ENCODE peak calls at places on chromosomes 7 and 10, in seven cellular contexts. One of them, this sample, is unnamed.

GRCh38 chr10:103640436-103641181 is 147.1 kb downstream of the NEURL1 start:
- DNase-seq in heart left ventricle: peak; percentile 58
- DNase-seq in AG04450: no peak
- DNase-seq in A549: no peak
- DNase-seq in GM06990: no peak
- DNase-seq in endodermal cell: no peak
- DNase-seq in adrenal gland: no peak
- DNase-seq in this sample: no peak

GRCh38 chr7:128099204-128099671 is 68.0 kb upstream of the LRRC4 start:
- DNase-seq in heart left ventricle: no peak
- DNase-seq in AG04450: no peak
- DNase-seq in A549: no peak
- DNase-seq in GM06990: no peak
- DNase-seq in endodermal cell: no peak
- DNase-seq in adrenal gland: no peak
- DNase-seq in this sample: no peak

GRCh38 chr7:69256634-69257081 is 341.6 kb upstream of the AUTS2 start:
- DNase-seq in heart left ventricle: peak; percentile 79
- DNase-seq in AG04450: no peak
- DNase-seq in A549: no peak
- DNase-seq in GM06990: no peak
- DNase-seq in endodermal cell: no peak
- DNase-seq in adrenal gland: peak; percentile 62
- DNase-seq in this sample: no peak

GRCh38 chr10:70853031-70853430 is 35.3 kb downstream of the PCBD1 start:
- DNase-seq in heart left ventricle: no peak
- DNase-seq in AG04450: no peak
- DNase-seq in A549: no peak
- DNase-seq in GM06990: no peak
- DNase-seq in endodermal cell: no peak
- DNase-seq in adrenal gland: no peak
- DNase-seq in this sample: no peak

GRCh38 chr7:69687739-69688431 is 89.6 kb downstream of the AUTS2 start:
- DNase-seq in heart left ventricle: no peak
- DNase-seq in AG04450: no peak
- DNase-seq in A549: no peak
- DNase-seq in GM06990: no peak
- DNase-seq in endodermal cell: no peak
- DNase-seq in adrenal gland: no peak
- DNase-seq in this sample: no peak

GRCh38 chr10:132113766-132114365 is 48.1 kb downstream of the JAKMIP3 start:
- DNase-seq in heart left ventricle: no peak
- DNase-seq in AG04450: no peak
- DNase-seq in A549: no peak
- DNase-seq in GM06990: no peak
- DNase-seq in endodermal cell: no peak
- DNase-seq in adrenal gland: peak; percentile 5
- DNase-seq in this sample: no peak

GRCh38 chr7:143221737-143222136 is at the start of gene TAS2R40:
- DNase-seq in heart left ventricle: no peak
- DNase-seq in AG04450: no peak
- DNase-seq in A549: no peak
- DNase-seq in GM06990: no peak
- DNase-seq in endodermal cell: no peak
- DNase-seq in adrenal gland: no peak
- DNase-seq in this sample: no peak

GRCh38 chr7:151403764-151404163 is 6.1 kb downstream of the WDR86 start:
- DNase-seq in heart left ventricle: no peak
- DNase-seq in AG04450: no peak
- DNase-seq in A549: no peak
- DNase-seq in GM06990: no peak
- DNase-seq in endodermal cell: peak; percentile 22
- DNase-seq in adrenal gland: no peak
- DNase-seq in this sample: no peak

GRCh38 chr10:115049957-115050356 is 43.2 kb upstream of the ATRNL1 start:
- DNase-seq in heart left ventricle: no peak
- DNase-seq in AG04450: no peak
- DNase-seq in A549: no peak
- DNase-seq in GM06990: no peak
- DNase-seq in endodermal cell: no peak
- DNase-seq in adrenal gland: no peak
- DNase-seq in this sample: peak; percentile 40

GRCh38 chr10:30749368-30749767 is 119.8 kb upstream of the LYZL2 start:
- DNase-seq in heart left ventricle: no peak
- DNase-seq in AG04450: no peak
- DNase-seq in A549: no peak
- DNase-seq in GM06990: no peak
- DNase-seq in endodermal cell: no peak
- DNase-seq in adrenal gland: no peak
- DNase-seq in this sample: no peak

GRCh38 chr7:55536619-55537457 is 35.5 kb downstream of the VOPP1 start:
- DNase-seq in heart left ventricle: no peak
- DNase-seq in AG04450: no peak
- DNase-seq in A549: no peak
- DNase-seq in GM06990: peak; percentile 64
- DNase-seq in endodermal cell: no peak
- DNase-seq in adrenal gland: no peak
- DNase-seq in this sample: no peak

GRCh38 chr10:86254526-86255174 is 111.9 kb downstream of the GRID1 start:
- DNase-seq in heart left ventricle: no peak
- DNase-seq in AG04450: no peak
- DNase-seq in A549: peak; percentile 59
- DNase-seq in GM06990: no peak
- DNase-seq in endodermal cell: peak; percentile 52
- DNase-seq in adrenal gland: no peak
- DNase-seq in this sample: no peak

GRCh38 chr10:78162867-78163266 is 129.2 kb downstream of the RPS24 start:
- DNase-seq in heart left ventricle: no peak
- DNase-seq in AG04450: no peak
- DNase-seq in A549: no peak
- DNase-seq in GM06990: no peak
- DNase-seq in endodermal cell: no peak
- DNase-seq in adrenal gland: no peak
- DNase-seq in this sample: no peak

GRCh38 chr7:45080265-45080957 is 8.4 kb downstream of the NACAD start:
- DNase-seq in heart left ventricle: no peak
- DNase-seq in AG04450: no peak
- DNase-seq in A549: no peak
- DNase-seq in GM06990: no peak
- DNase-seq in endodermal cell: peak; percentile 27
- DNase-seq in adrenal gland: no peak
- DNase-seq in this sample: no peak

GRCh38 chr10:120979435-120980315 is 128.5 kb downstream of the WDR11 start:
- DNase-seq in heart left ventricle: no peak
- DNase-seq in AG04450: no peak
- DNase-seq in A549: peak; percentile 44
- DNase-seq in GM06990: peak; percentile 21
- DNase-seq in endodermal cell: peak; percentile 85
- DNase-seq in adrenal gland: peak; percentile 78
- DNase-seq in this sample: no peak

GRCh38 chr10:87674963-87675362 is 15.3 kb downstream of the PAPSS2 start:
- DNase-seq in heart left ventricle: no peak
- DNase-seq in AG04450: no peak
- DNase-seq in A549: no peak
- DNase-seq in GM06990: no peak
- DNase-seq in endodermal cell: no peak
- DNase-seq in adrenal gland: no peak
- DNase-seq in this sample: no peak

GRCh38 chr10:77919713-77920108 is 6.8 kb downstream of the DLG5 start:
- DNase-seq in heart left ventricle: no peak
- DNase-seq in AG04450: peak; percentile 38
- DNase-seq in A549: peak; percentile 74
- DNase-seq in GM06990: no peak
- DNase-seq in endodermal cell: no peak
- DNase-seq in adrenal gland: no peak
- DNase-seq in this sample: no peak

GRCh38 chr10:3783313-3783689 is 1.7 kb downstream of the KLF6 start:
- DNase-seq in heart left ventricle: peak; percentile 65
- DNase-seq in AG04450: peak; percentile 78
- DNase-seq in A549: no peak
- DNase-seq in GM06990: peak; percentile 72
- DNase-seq in endodermal cell: peak; percentile 66
- DNase-seq in adrenal gland: peak; percentile 72
- DNase-seq in this sample: no peak

GRCh38 chr10:99758241-99758891 is 24.1 kb upstream of the ABCC2 start:
- DNase-seq in heart left ventricle: no peak
- DNase-seq in AG04450: no peak
- DNase-seq in A549: no peak
- DNase-seq in GM06990: no peak
- DNase-seq in endodermal cell: no peak
- DNase-seq in adrenal gland: no peak
- DNase-seq in this sample: no peak

GRCh38 chr10:71746344-71747037 is 26.8 kb downstream of the VSIR start:
- DNase-seq in heart left ventricle: peak; percentile 82
- DNase-seq in AG04450: no peak
- DNase-seq in A549: no peak
- DNase-seq in GM06990: no peak
- DNase-seq in endodermal cell: peak; percentile 87
- DNase-seq in adrenal gland: peak; percentile 59
- DNase-seq in this sample: no peak

GRCh38 chr10:8331896-8332729 is 277.6 kb downstream of the GATA3 start:
- DNase-seq in heart left ventricle: peak; percentile 41
- DNase-seq in AG04450: no peak
- DNase-seq in A549: peak; percentile 34
- DNase-seq in GM06990: peak; percentile 84
- DNase-seq in endodermal cell: peak; percentile 69
- DNase-seq in adrenal gland: peak; percentile 22
- DNase-seq in this sample: no peak

GRCh38 chr10:31939797-31940708 is 11.4 kb upstream of the ARHGAP12 start:
- DNase-seq in heart left ventricle: no peak
- DNase-seq in AG04450: no peak
- DNase-seq in A549: no peak
- DNase-seq in GM06990: no peak
- DNase-seq in endodermal cell: no peak
- DNase-seq in adrenal gland: no peak
- DNase-seq in this sample: no peak

GRCh38 chr10:12259988-12260387 is 64.0 kb downstream of the CDC123 start:
- DNase-seq in heart left ventricle: no peak
- DNase-seq in AG04450: no peak
- DNase-seq in A549: no peak
- DNase-seq in GM06990: no peak
- DNase-seq in endodermal cell: no peak
- DNase-seq in adrenal gland: no peak
- DNase-seq in this sample: no peak

GRCh38 chr10:73648975-73649829 is 6.6 kb downstream of the SYNPO2L start:
- DNase-seq in heart left ventricle: no peak
- DNase-seq in AG04450: no peak
- DNase-seq in A549: no peak
- DNase-seq in GM06990: no peak
- DNase-seq in endodermal cell: peak; percentile 80
- DNase-seq in adrenal gland: no peak
- DNase-seq in this sample: no peak

DNA sequence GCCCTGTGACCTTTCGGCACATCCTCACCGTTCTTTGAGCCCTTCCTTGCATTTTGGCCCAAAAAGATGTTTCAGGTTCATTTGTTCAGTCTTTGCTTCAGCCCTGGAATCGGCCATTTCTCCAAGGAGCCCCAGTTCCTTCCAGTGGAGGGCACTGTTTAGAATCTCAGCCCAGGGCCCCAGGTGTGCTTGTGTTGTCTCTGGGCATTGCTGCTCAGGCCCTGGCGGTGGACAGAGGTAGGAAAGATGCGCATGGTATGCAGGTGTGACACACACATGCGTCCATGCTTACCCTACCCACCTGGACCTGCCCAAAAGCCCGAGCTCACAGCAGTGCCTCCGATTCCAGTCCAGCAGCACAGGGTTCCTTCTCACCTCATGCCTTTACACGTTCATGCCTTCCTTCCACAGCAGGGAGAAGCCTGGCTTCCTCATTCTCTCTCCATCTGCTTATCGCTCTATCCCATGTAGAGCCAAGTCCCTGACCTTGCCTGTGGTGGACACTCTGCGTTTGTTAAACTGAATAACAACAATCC is 70.6 kb downstream of the LHPP start:
- DNase-seq in heart left ventricle: peak; percentile 11
- DNase-seq in AG04450: no peak
- DNase-seq in A549: peak; percentile 56
- DNase-seq in GM06990: no peak
- DNase-seq in endodermal cell: peak; percentile 93
- DNase-seq in adrenal gland: peak; percentile 56
- DNase-seq in this sample: no peak
- TF ChIP-seq CTCF in heart left ventricle: no peak
- TF ChIP-seq CTCF in AG04450: peak; percentile 40
- TF ChIP-seq CTCF in A549: peak; percentile 27
- TF ChIP-seq CTCF in GM06990: peak; percentile 25
- TF ChIP-seq CTCF in endodermal cell: peak; percentile 87
- TF ChIP-seq CTCF in adrenal gland: no peak
- TF ChIP-seq CTCF in this sample: peak; percentile 39

DNA sequence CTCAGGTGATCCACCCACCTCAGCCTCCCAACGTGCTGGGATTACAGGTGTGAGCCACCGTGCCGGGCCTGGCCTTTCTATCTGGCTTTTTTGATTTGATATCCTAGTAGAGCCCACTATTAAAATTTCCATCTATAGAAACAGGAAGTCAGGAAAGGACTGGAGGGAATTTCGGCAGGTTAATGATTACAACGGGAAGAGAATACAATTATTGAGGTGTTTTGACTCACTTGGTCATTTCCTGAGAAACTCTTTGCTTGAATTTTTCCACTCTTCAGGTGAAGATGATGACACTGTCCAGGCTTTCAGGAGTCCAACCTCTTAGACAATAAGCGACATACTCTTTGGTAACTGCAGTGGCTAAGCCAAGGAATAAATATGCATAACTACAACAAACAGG is 1.1 kb upstream of the MKLN1 start:
- DNase-seq in heart left ventricle: no peak
- DNase-seq in AG04450: no peak
- DNase-seq in A549: peak; percentile 24
- DNase-seq in GM06990: no peak
- DNase-seq in endodermal cell: no peak
- DNase-seq in adrenal gland: no peak
- DNase-seq in this sample: peak; percentile 53
- H3K4me3 ChIP-seq in heart left ventricle: peak overlapping the region; percentile 92
- H3K4me3 ChIP-seq in AG04450: no peak overlapping the region
- H3K4me3 ChIP-seq in A549: peak overlapping the region; percentile 91
- H3K4me3 ChIP-seq in GM06990: no peak overlapping the region
- H3K4me3 ChIP-seq in endodermal cell: peak overlapping the region; percentile 95
- H3K4me3 ChIP-seq in adrenal gland: no peak overlapping the region
- H3K4me3 ChIP-seq in this sample: peak overlapping the region; percentile 94

DNA sequence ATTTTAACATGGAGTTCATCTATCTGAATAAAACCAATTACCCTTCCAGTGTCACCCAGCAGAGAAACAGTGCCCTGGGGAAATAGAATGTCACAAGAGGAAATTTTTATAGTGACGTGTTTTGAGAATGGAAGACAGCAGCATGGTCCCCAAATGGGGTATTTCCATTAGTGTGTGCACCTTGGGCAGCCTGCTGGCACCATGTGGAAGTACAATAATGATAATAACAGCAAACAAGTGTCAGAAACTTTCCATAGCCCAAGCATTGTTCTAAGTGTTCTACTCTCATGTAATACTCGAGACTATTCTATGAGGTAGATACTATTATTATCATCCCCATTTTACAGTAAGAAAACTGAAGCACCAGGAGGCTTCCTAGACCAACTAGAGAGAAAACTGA is 2.2 kb upstream of the PDE1C start:
- DNase-seq in heart left ventricle: no peak
- DNase-seq in AG04450: no peak
- DNase-seq in A549: no peak
- DNase-seq in GM06990: no peak
- DNase-seq in endodermal cell: no peak
- DNase-seq in adrenal gland: no peak
- DNase-seq in this sample: no peak
- TF ChIP-seq CTCF in heart left ventricle: peak; percentile 4
- TF ChIP-seq CTCF in AG04450: no peak
- TF ChIP-seq CTCF in A549: peak; percentile 22
- TF ChIP-seq CTCF in GM06990: peak; percentile 22
- TF ChIP-seq CTCF in endodermal cell: peak; percentile 41
- TF ChIP-seq CTCF in adrenal gland: no peak
- TF ChIP-seq CTCF in this sample: no peak

GRCh38 chr10:129547583-129547982 is 80.5 kb downstream of the MGMT start:
- DNase-seq in heart left ventricle: no peak
- DNase-seq in AG04450: no peak
- DNase-seq in A549: no peak
- DNase-seq in GM06990: no peak
- DNase-seq in endodermal cell: no peak
- DNase-seq in adrenal gland: no peak
- DNase-seq in this sample: no peak
- H3K4me3 ChIP-seq in heart left ventricle: no peak overlapping the region
- H3K4me3 ChIP-seq in AG04450: no peak overlapping the region
- H3K4me3 ChIP-seq in A549: no peak overlapping the region
- H3K4me3 ChIP-seq in GM06990: no peak overlapping the region
- H3K4me3 ChIP-seq in endodermal cell: no peak overlapping the region
- H3K4me3 ChIP-seq in adrenal gland: no peak overlapping the region
- H3K4me3 ChIP-seq in this sample: no peak overlapping the region

This sample was measured in epithelial cell of proximal tubule.